ENCODE peak calls at places on chromosomes 4 and X, in seven cellular contexts. Y is HFFc6, I is fibroblast of pulmonary artery, W is ovary, T is astrocyte of the spinal cord, G is endothelial cell, J is fibroblast of the aortic adventitia. E is an unnamed sample.

GRCh38 chr4:98446499-98447375 is 185.6 kb downstream of the RAP1GDS1 start:
- DNase-seq in Y (no peak), I (peak), W (no peak), T (peak), G (no peak), J (no peak), E (no peak)

GRCh38 chr4:57308301-57308700 is 198.1 kb upstream of the IGFBP7 start:
- DNase-seq in Y (no peak), I (no peak), W (no peak), T (no peak), G (no peak), J (no peak), E (no peak)

GRCh38 chr4:76782837-76783236 is 115.1 kb downstream of the SOWAHB start:
- DNase-seq in Y (peak), I (peak), W (no peak), T (peak), G (no peak), J (peak), E (no peak)

GRCh38 chrX:16240231-16240905 is 73.1 kb downstream of the MAGEB17 start:
- DNase-seq in Y (no peak), I (no peak), W (no peak), T (no peak), G (no peak), J (no peak), E (no peak)

GRCh38 chr4:14835708-14836107 is 166.6 kb upstream of the CPEB2 start:
- DNase-seq in Y (no peak), I (no peak), W (no peak), T (no peak), G (no peak), J (no peak), E (no peak)

GRCh38 chr4:157590679-157591078 is 370.2 kb downstream of the GRIA2 start:
- DNase-seq in Y (no peak), I (no peak), W (no peak), T (no peak), G (no peak), J (no peak), E (no peak)

GRCh38 chr4:76166480-76166879 is 18.3 kb upstream of the NUP54 start:
- DNase-seq in Y (no peak), I (no peak), W (no peak), T (no peak), G (no peak), J (no peak), E (no peak)

GRCh38 chrX:29965634-29966033 is 249.7 kb upstream of the MAGEB2 start:
- DNase-seq in Y (no peak), I (no peak), W (no peak), T (no peak), G (no peak), J (no peak), E (no peak)

GRCh38 chrX:47607091-47607490 is 12.6 kb downstream of the SYN1 start:
- DNase-seq in Y (no peak), I (peak), W (no peak), T (no peak), G (no peak), J (peak), E (no peak)

GRCh38 chrX:73127700-73128241 is 48.5 kb upstream of the PABPC1L2A start:
- DNase-seq in Y (no peak), I (no peak), W (no peak), T (no peak), G (peak), J (no peak), E (no peak)

GRCh38 chrX:107684956-107685385 is 56.7 kb downstream of the PRPS1 start:
- DNase-seq in Y (no peak), I (peak), W (peak), T (peak), G (peak), J (peak), E (no peak)

GRCh38 chr4:55866973-55867574 is 13.6 kb downstream of the EXOC1 start:
- DNase-seq in Y (peak), I (peak), W (no peak), T (peak), G (no peak), J (peak), E (no peak)

GRCh38 chrX:91066104-91066503 is 368.5 kb upstream of the PABPC5 start:
- DNase-seq in Y (no peak), I (no peak), W (no peak), T (no peak), G (no peak), J (no peak), E (no peak)

GRCh38 chr4:152052431-152053057 is 291.7 kb upstream of the GATB start:
- DNase-seq in Y (peak), I (peak), W (no peak), T (peak), G (no peak), J (peak), E (no peak)

GRCh38 chr4:54227261-54228063 is 1.6 kb upstream of the PDGFRA start:
- DNase-seq in Y (peak), I (peak), W (peak), T (peak), G (peak), J (peak), E (no peak)

GRCh38 chrX:132413459-132413858 is 75.4 kb downstream of the MBNL3 start:
- DNase-seq in Y (no peak), I (no peak), W (no peak), T (no peak), G (peak), J (no peak), E (no peak)

GRCh38 chr4:102713096-102713495 is 47.7 kb downstream of the MANBA start:
- DNase-seq in Y (peak), I (peak), W (no peak), T (no peak), G (no peak), J (peak), E (no peak)

GRCh38 chr4:2251795-2252529 is 9.9 kb downstream of the MXD4 start:
- DNase-seq in Y (no peak), I (no peak), W (no peak), T (no peak), G (no peak), J (no peak), E (peak)

GRCh38 chr4:2935762-2936743 is 27.2 kb downstream of the NOP14 start:
- DNase-seq in Y (peak), I (peak), W (no peak), T (peak), G (no peak), J (peak), E (no peak)

DNA sequence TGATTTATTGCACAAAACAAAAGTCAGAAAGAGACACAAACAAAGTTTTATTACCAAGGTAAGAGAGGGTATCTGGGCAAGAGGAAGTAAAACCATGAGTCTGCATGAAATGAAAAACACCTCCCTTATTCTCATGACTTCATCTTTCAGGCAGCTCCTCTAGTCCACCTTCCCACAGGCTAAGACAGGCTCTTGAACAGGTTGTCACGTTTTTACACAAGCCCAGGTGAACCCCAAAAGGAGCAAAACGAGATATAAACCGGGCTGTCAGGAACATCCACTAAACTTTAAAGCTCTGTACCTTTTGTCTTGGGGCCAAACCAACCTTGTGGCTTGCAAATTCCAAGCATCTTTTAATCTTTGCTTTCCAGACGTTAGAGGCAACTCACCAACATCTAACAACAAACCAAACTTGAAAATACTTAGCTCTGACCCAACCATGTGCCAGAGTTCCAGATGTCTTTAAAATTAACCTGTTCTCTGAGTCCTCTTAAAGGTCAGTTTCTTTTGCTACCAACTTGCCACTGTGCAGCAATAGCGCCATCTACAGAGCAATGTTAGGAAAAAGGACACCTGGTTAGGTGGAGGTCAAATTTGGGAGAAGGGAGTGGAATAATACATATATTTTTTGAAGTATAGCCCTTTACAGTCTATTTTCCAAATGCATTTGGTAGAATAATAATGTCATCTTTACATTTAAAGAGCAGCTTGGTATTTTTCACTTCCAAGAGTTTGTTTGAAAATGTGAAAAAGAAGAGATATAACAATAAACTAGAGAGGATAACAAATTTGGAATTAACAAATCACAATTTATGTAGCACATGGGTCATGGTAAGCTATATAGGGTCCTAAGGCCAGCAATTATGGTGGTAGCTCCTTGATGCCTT is 73.1 kb downstream of the QRFPR start:
- DNase-seq in Y (peak), I (peak), W (no peak), T (peak), G (peak), J (peak), E (no peak)
- TF ChIP-seq CTCF in Y (peak), I (peak), W (no peak), T (peak), G (peak), J (peak), E (peak)

GRCh38 chr4:127997534-127998388 is 32.6 kb downstream of the ABHD18 start:
- DNase-seq in Y (peak), I (peak), W (no peak), T (peak), G (no peak), J (peak), E (no peak)
- TF ChIP-seq CTCF in Y (peak), I (peak), W (no peak), T (peak), G (no peak), J (peak), E (peak)

GRCh38 chr4:186144180-186144579 is 39.7 kb downstream of the FAM149A start:
- DNase-seq in Y (no peak), I (peak), W (peak), T (peak), G (peak), J (peak), E (no peak)
- TF ChIP-seq CTCF in Y (no peak), I (peak), W (peak), T (peak), G (no peak), J (peak), E (no peak)

DNA sequence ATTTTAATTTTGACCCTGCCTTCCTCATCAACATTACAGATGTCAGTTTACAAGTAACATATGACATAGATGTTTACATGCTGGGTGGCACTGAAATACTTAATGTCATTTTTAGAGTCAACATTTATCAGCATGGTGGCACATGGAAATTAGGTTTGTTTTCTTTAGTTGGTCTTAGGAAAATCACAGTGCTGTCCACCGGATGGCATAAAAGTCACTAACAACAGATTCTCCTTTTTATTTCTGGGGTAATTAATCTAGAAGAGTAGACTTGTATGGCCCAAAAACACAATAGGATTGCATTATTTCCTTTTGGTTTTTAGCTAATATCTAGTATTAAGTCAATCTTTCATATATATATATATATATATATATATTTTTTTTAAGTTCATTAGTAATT is 88.6 kb upstream of the HHIP start:
- DNase-seq in Y (peak), I (peak), W (no peak), T (no peak), G (no peak), J (peak), E (no peak)
- TF ChIP-seq CTCF in Y (peak), I (peak), W (no peak), T (peak), G (no peak), J (peak), E (no peak)

GRCh38 chr4:71472946-71473345 is 134.1 kb downstream of the SLC4A4 start:
- DNase-seq in Y (peak), I (peak), W (no peak), T (peak), G (no peak), J (peak), E (no peak)
- TF ChIP-seq CTCF in Y (no peak), I (no peak), W (no peak), T (no peak), G (no peak), J (no peak), E (no peak)

DNA sequence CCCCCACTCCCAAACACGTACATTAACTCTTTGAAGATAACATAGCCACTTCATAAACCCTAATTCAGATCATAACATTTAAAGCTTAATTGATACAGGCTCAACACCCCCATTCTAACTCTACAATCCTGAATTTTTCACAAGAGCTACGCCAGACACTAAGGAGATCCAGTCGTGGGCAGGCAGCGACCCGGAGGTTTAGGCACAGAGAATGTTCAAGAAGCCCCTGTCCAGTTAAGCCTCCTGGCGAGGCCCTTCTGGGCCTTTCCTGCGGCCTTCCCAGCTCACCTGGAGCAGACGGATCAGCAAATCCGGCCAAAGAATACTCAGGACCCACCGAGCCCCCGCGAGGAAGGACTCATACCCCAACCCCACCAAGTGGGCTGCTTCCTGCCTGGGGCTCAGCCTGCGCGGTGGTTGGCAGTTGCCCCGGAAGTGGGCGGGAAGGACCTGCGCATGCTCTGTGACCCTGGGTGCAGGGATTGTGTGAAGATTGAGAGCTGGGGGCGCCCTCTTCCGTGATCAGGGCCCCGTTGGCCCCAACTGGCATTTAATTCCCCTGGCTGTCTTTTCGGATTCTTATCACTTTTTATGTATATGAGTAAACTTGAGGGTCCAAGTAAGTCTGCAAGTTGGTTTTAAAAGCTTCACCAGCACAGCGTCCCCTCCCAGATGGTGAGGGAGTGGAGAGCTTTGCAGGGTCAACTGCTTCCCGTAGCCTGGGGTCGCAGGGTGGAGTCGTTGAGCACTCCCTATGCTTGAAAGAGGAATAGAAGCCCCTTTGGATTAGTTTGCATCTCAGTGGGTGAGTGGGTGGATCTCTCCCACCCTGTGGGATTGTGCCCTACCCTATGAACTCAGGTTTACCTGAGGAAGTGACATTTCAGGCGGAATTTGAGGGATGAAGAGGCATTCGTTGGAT is at the start of gene TRIM61:
- DNase-seq in Y (no peak), I (peak), W (peak), T (no peak), G (peak), J (peak), E (no peak)
- TF ChIP-seq CTCF in Y (no peak), I (no peak), W (no peak), T (no peak), G (no peak), J (no peak), E (no peak)

GRCh38 chrX:119790977-119791436 is 423 bp downstream of the RPL39 start:
- DNase-seq in Y (peak), I (peak), W (no peak), T (peak), G (no peak), J (peak), E (no peak)
- TF ChIP-seq CTCF in Y (peak), I (peak), W (no peak), T (peak), G (no peak), J (no peak), E (no peak)

GRCh38 chr4:108650212-108651067 is at the start of gene OSTC:
- DNase-seq in Y (peak), I (peak), W (peak), T (peak), G (peak), J (peak), E (peak)
- TF ChIP-seq CTCF in Y (peak), I (peak), W (no peak), T (peak), G (no peak), J (peak), E (no peak)

DNA sequence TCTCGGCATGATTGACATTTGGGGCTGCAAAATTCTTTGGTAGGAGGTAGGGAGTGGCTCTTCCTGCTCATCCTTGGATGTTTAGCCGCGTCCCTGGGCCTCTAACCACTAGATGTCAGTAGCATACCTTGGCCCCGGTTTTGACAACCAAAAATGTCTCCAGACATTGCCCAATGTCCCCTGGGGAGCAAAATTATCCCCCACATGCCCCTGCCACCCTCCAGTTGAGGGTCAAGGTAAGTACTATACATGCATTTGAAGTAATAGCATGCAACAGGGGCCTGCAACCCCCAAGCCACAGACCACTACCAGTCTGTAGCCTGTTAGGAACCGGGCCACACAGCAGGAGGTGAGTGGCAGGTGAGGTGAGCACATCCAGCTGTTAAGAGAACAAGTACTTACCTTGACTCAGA is 17.6 kb upstream of the KIAA1210 start:
- DNase-seq in Y (no peak), I (peak), W (no peak), T (no peak), G (peak), J (peak), E (no peak)
- TF ChIP-seq CTCF in Y (peak), I (peak), W (no peak), T (peak), G (no peak), J (peak), E (peak)